ENCODE peak calls at places on chromosomes 13 and 19, in seven cellular contexts. A is SJSA1, G is OCI-LY7, E is spleen, W is adrenal gland, Q is SJCRH30, O is stomach. D is an unnamed sample.
A peak's percentile ranks its signal among the peaks of the same experiment; 100 is the strongest.

GRCh38 chr19:13022859-13023636 is 27.8 kb downstream of the NFIX start:
- DNase-seq in E (no peak), W (peak; percentile 87), Q (peak; percentile 97), G (no peak), A (peak; percentile 90), O (peak; percentile 68), D (peak; percentile 93)

GRCh38 chr19:38792250-38793111 is 3.5 kb downstream of the LGALS7B start:
- DNase-seq in G (no peak), O (peak; percentile 39), W (no peak), Q (no peak), E (peak; percentile 92), A (no peak), D (peak; percentile 62)

GRCh38 chr19:2328401-2329161 is at the start of the genes LSM7 and SPPL2B:
- DNase-seq in Q (peak; percentile 86), A (peak; percentile 89), W (peak; percentile 93), O (peak; percentile 93), E (peak; percentile 97), G (peak; percentile 95), D (peak; percentile 94)

GRCh38 chr13:39783051-39783450 is 127.6 kb downstream of the COG6 start:
- DNase-seq in Q (no peak), A (no peak), G (peak; percentile 24), W (no peak), E (no peak), O (no peak), D (no peak)

GRCh38 chr13:21333186-21333585 is 125.9 kb downstream of the ZDHHC20 start:
- DNase-seq in G (no peak), W (no peak), Q (no peak), E (no peak), O (no peak), A (no peak), D (no peak)

GRCh38 chr19:54114340-54114826 is 1.1 kb downstream of the TFPT start:
- DNase-seq in G (peak; percentile 62), W (peak; percentile 51), A (no peak), O (peak; percentile 48), Q (no peak), E (peak; percentile 90), D (no peak)

GRCh38 chr13:30847697-30848307 is 58.3 kb upstream of the MEDAG start:
- DNase-seq in G (no peak), W (peak; percentile 77), O (no peak), E (no peak), A (peak; percentile 77), Q (peak; percentile 81), D (no peak)

GRCh38 chr19:56141416-56141992 is 417 bp downstream of the ZNF444 start:
- DNase-seq in G (peak; percentile 25), E (peak; percentile 86), A (no peak), O (no peak), Q (no peak), W (peak; percentile 46), D (no peak)

GRCh38 chr19:43078311-43078710 is 4.2 kb downstream of the PSG2 start:
- DNase-seq in A (no peak), O (no peak), E (no peak), W (no peak), Q (no peak), G (no peak), D (no peak)

GRCh38 chr19:34067861-34068271 is 104.4 kb upstream of the LSM14A start:
- DNase-seq in W (no peak), O (no peak), E (no peak), G (no peak), Q (no peak), A (no peak), D (no peak)

GRCh38 chr13:98570929-98571372 is 6.0 kb downstream of the STK24 start:
- DNase-seq in G (peak; percentile 87), W (peak; percentile 69), Q (no peak), A (peak; percentile 77), E (no peak), O (peak; percentile 43), D (no peak)

GRCh38 chr13:100442095-100442832 is 146.3 kb downstream of the GGACT start:
- DNase-seq in Q (no peak), E (no peak), G (no peak), O (no peak), A (no peak), W (no peak), D (no peak)

GRCh38 chr13:23651439-23651838 is 81.2 kb downstream of the TNFRSF19 start:
- DNase-seq in E (no peak), G (no peak), W (no peak), O (no peak), A (no peak), Q (no peak), D (no peak)

GRCh38 chr13:26112843-26113242 is 61.0 kb upstream of the SHISA2 start:
- DNase-seq in A (no peak), O (no peak), Q (no peak), E (no peak), G (no peak), W (no peak), D (no peak)

GRCh38 chr13:33490461-33491327 is 205.1 kb upstream of the STARD13 start:
- DNase-seq in O (no peak), E (no peak), Q (no peak), G (no peak), A (no peak), W (peak; percentile 10), D (peak; percentile 17)
- H3K4me1 ChIP-seq in O (no peaks in the 10 kb centered on the region), E (no peaks in the 10 kb centered on the region), Q (peaks cover 19% of the 10 kb centered on the region), G (no peaks in the 10 kb centered on the region), A (peaks cover 19% of the 10 kb centered on the region), W (peaks cover 15% of the 10 kb centered on the region), D (peaks cover 2% of the 10 kb centered on the region)

DNA sequence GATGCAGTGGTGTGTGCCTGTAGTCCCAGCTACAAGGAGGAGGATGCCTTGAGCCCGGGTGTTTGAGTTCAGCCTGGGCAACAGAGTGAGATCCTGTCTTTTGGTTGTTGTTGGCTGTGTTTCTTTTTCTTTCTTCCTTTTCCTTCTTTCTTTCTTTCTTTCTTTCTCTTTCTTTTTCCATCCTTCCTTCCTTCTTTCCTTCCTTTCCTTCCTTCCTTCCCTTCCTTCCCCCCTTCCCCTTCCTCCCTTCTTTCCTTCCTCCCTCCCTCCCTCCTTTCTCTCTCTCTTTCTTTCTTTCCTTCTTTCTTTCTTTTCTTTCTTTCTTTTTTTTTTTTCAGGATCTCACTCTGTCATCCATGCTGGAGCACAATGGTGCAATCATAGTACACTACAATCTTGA is 46.5 kb upstream of the SIN3B start:
- DNase-seq in O (no peak), A (no peak), W (no peak), G (no peak), E (no peak), Q (no peak), D (no peak)
- H3K4me1 ChIP-seq in O (no peaks in the 10 kb centered on the region), A (no peaks in the 10 kb centered on the region), W (no peaks in the 10 kb centered on the region), G (no peaks in the 10 kb centered on the region), E (no peaks in the 10 kb centered on the region), Q (no peaks in the 10 kb centered on the region), D (no peaks in the 10 kb centered on the region)

DNA sequence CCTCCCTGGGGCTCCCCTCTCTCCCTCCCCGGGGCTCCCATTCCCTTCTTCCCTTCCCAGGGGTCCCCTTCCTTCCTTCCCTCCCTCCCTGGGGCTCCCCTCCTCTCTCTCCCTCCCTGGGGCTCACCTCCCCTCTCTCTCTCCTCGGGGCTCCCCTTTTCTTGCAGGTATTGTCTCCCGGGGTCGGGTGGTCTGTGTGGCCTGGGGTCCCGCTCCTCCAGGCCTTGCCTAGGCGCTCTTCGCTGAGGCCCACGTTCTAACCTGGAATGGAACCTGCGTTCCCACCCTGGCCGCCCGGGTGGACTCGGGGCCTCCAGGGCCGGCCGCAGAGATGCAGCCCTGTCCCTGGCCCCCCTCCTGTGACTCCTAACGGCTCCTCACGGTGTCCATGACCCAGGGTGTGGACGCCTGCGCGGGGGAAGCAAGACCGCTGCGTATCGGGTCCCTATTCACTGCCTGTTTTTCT is 940 bp upstream of the DCUN1D2 start:
- DNase-seq in Q (peak; percentile 50), O (peak; percentile 37), E (peak; percentile 89), W (peak; percentile 71), A (no peak), G (no peak), D (peak; percentile 70)
- H3K4me1 ChIP-seq in Q (peaks cover 27% of the 10 kb centered on the region), O (peaks cover 72% of the 10 kb centered on the region), E (peaks cover 65% of the 10 kb centered on the region), W (peaks cover 60% of the 10 kb centered on the region), A (peaks cover 33% of the 10 kb centered on the region), G (peaks cover 42% of the 10 kb centered on the region), D (peaks cover 14% of the 10 kb centered on the region)

GRCh38 chr19:46381346-46381745 is 32.0 kb downstream of the CCDC8 start:
- DNase-seq in G (no peak), W (no peak), Q (no peak), E (no peak), O (no peak), A (no peak), D (no peak)
- H3K4me1 ChIP-seq in G (no peaks in the 10 kb centered on the region), W (peaks cover 40% of the 10 kb centered on the region), Q (no peaks in the 10 kb centered on the region), E (no peaks in the 10 kb centered on the region), O (peaks cover 16% of the 10 kb centered on the region), A (peaks cover 12% of the 10 kb centered on the region), D (peaks cover 7% of the 10 kb centered on the region)

GRCh38 chr13:41056194-41056593 is 5.1 kb upstream of the WBP4 start:
- DNase-seq in Q (no peak), O (no peak), A (no peak), W (no peak), G (no peak), E (no peak), D (no peak)
- H3K4me1 ChIP-seq in Q (no peaks in the 10 kb centered on the region), O (peaks cover 83% of the 10 kb centered on the region), A (peaks cover 24% of the 10 kb centered on the region), W (peaks cover 71% of the 10 kb centered on the region), G (peaks cover 78% of the 10 kb centered on the region), E (peaks cover 71% of the 10 kb centered on the region), D (peaks cover 11% of the 10 kb centered on the region)

GRCh38 chr19:5621311-5621944 is 1.1 kb downstream of the SAFB2 start:
- DNase-seq in G (no peak), O (peak; percentile 27), W (peak; percentile 65), E (peak; percentile 83), Q (no peak), A (no peak), D (peak; percentile 75)

GRCh38 chr19:5623397-5624153 is 692 bp downstream of the SAFB start:
- DNase-seq in A (no peak), Q (peak; percentile 11), W (no peak), O (no peak), G (peak; percentile 13), E (no peak), D (no peak)

GRCh38 chr19:5624154-5624663 is 1.3 kb downstream of the SAFB start:
- DNase-seq in E (peak; percentile 66), W (peak; percentile 66), O (peak; percentile 69), G (peak; percentile 25), A (peak; percentile 58), Q (peak; percentile 42), D (peak; percentile 32)

GRCh38 chr19:5621945-5622464 is 571 bp downstream of the SAFB2 start:
- DNase-seq in E (no peak), Q (peak; percentile 20), A (peak; percentile 54), G (peak; percentile 23), O (no peak), W (peak; percentile 39), D (peak; percentile 58)

DNA sequence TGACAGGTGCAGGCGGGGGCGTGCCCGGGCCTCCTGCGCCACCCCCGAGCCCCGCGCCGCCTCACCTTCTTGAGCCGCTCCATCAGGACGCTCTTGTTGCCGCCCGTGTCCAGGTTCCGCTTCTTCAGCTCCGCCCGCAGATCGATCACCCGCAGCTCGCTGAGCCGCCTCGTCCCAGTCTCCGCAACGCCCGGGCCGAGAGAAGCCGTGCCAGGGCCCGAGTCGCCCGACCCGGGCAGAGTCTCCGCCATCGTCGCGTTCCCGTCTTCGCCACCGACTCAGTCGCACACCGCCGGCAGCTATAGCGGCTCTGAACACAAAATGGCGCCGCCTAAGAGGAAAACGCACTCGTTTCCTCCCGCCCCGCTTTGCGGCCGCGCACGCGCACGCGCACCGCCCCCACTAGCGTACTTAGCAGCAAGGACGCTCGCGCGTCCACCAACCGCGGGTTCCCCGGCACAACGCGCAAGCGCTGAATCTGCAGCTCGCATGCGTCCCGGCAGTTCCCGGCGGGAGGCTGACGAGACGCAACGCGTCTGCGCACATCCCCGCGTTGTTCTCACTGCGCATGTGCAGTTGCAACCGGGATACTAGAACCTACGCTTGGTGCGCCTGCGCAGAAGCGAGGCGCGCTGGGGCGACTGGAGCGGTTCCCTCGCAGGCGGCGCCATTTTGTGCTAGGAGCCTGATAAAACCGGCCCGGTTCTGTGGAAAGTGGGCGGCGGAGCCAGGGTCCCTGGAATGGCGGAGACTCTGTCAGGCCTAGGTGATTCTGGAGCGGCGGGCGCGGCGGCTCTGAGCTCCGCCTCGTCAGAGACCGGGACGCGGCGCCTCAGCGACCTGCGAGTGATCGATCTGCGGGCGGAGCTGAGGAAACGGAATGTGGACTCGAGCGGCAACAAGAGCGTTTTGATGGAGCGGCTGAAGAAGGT is at the start of the genes SAFB and SAFB2:
- DNase-seq in O (peak; percentile 100), Q (peak; percentile 99), G (peak; percentile 100), A (peak; percentile 100), W (peak; percentile 100), E (peak; percentile 100), D (peak; percentile 100)
- H3K4me1 ChIP-seq in O (peaks cover 73% of the 10 kb centered on the region), Q (peaks cover 7% of the 10 kb centered on the region), G (peaks cover 52% of the 10 kb centered on the region), A (peaks cover 5% of the 10 kb centered on the region), W (peaks cover 64% of the 10 kb centered on the region), E (peaks cover 77% of the 10 kb centered on the region), D (peaks cover 20% of the 10 kb centered on the region)

D was measured in ovary.